ENCODE peak calls at places on chromosome 14, in six cellular contexts. K is putamen; Q is CD4-positive, alpha-beta T cell; I is HuH-7; F is GM23338; O is foreskin melanocyte. J is an unnamed sample.

GRCh38 chr14:36588119-36588518 is 5.7 kb upstream of the NKX2-8 start:
- DNase-seq in K (no peak), Q (no peak), I (no peak), F (no peak), O (no peak), J (no peak)

GRCh38 chr14:81464253-81465001 is 64.3 kb upstream of the STON2 start:
- DNase-seq in K (peak; percentile 73), Q (peak; percentile 36), I (peak; percentile 39), F (peak; percentile 80), O (peak; percentile 72), J (peak; percentile 66)

GRCh38 chr14:100288382-100289185 is 17.7 kb downstream of the SLC25A29 start:
- DNase-seq in K (no peak), Q (no peak), I (no peak), F (no peak), O (no peak), J (no peak)

GRCh38 chr14:89058707-89059106 is 234.3 kb downstream of the TTC8 start:
- DNase-seq in K (no peak), Q (no peak), I (no peak), F (no peak), O (no peak), J (no peak)

GRCh38 chr14:103692159-103692558 is 23.1 kb downstream of the XRCC3 start:
- DNase-seq in K (no peak), Q (no peak), I (no peak), F (no peak), O (no peak), J (no peak)

GRCh38 chr14:86404425-86404824 is 874.5 kb downstream of the FLRT2 start:
- DNase-seq in K (no peak), Q (no peak), I (peak; percentile 16), F (peak; percentile 46), O (no peak), J (no peak)

GRCh38 chr14:63725786-63726185 is 2.1 kb downstream of the SGPP1 start:
- DNase-seq in K (no peak), Q (no peak), I (no peak), F (no peak), O (peak; percentile 33), J (no peak)

GRCh38 chr14:80485764-80486163 is 274.5 kb upstream of the DIO2 start:
- DNase-seq in K (no peak), Q (no peak), I (no peak), F (no peak), O (no peak), J (no peak)

GRCh38 chr14:99751539-99752485 is 41.4 kb upstream of the EML1 start:
- DNase-seq in K (no peak), Q (no peak), I (no peak), F (no peak), O (no peak), J (peak; percentile 47)

GRCh38 chr14:37384870-37385596 is 187.3 kb downstream of the MIPOL1 start:
- DNase-seq in K (no peak), Q (no peak), I (no peak), F (peak; percentile 2), O (no peak), J (no peak)

GRCh38 chr14:33404054-33404453 is 465.4 kb downstream of the NPAS3 start:
- DNase-seq in K (no peak), Q (no peak), I (no peak), F (no peak), O (no peak), J (no peak)

GRCh38 chr14:74502236-74503019 is 8.9 kb downstream of the ISCA2 start:
- DNase-seq in K (no peak), Q (no peak), I (peak; percentile 60), F (peak; percentile 83), O (no peak), J (no peak)

GRCh38 chr14:101858791-101859537 is 97.5 kb downstream of the PPP2R5C start:
- DNase-seq in K (no peak), Q (no peak), I (no peak), F (no peak), O (no peak), J (no peak)

GRCh38 chr14:89721991-89722390 is 232.5 kb downstream of the EFCAB11 start:
- DNase-seq in K (no peak), Q (no peak), I (no peak), F (no peak), O (no peak), J (peak; percentile 53)

GRCh38 chr14:55851301-55851700 is 266.9 kb upstream of the PELI2 start:
- DNase-seq in K (no peak), Q (no peak), I (no peak), F (no peak), O (no peak), J (no peak)

GRCh38 chr14:37584211-37585100 is 10.6 kb downstream of the FOXA1 start:
- DNase-seq in K (no peak), Q (no peak), I (no peak), F (peak; percentile 57), O (no peak), J (peak; percentile 39)

GRCh38 chr14:99230271-99231141 is 41.5 kb downstream of the BCL11B start:
- DNase-seq in K (no peak), Q (peak; percentile 71), I (no peak), F (peak; percentile 69), O (no peak), J (peak; percentile 75)

GRCh38 chr14:104284636-104285482 is 146.5 kb downstream of the KIF26A start:
- DNase-seq in K (no peak), Q (no peak), I (no peak), F (no peak), O (no peak), J (no peak)

GRCh38 chr14:105255021-105255507 is 6.7 kb downstream of the BTBD6 start:
- DNase-seq in K (no peak), Q (no peak), I (no peak), F (no peak), O (peak; percentile 83), J (no peak)

GRCh38 chr14:25011095-25011494 is 38.9 kb downstream of the STXBP6 start:
- DNase-seq in K (peak; percentile 18), Q (no peak), I (no peak), F (no peak), O (no peak), J (no peak)

GRCh38 chr14:73715707-73716106 is 1.5 kb upstream of the PNMA1 start:
- DNase-seq in K (no peak), Q (no peak), I (no peak), F (no peak), O (no peak), J (no peak)